ENCODE peak calls at places on chromosomes 4 and X, in ten cellular contexts. Y is heart left ventricle; Z is fibroblast of lung; W is bronchial epithelial cell; L is A549; U is CD4-positive, CD25-positive, alpha-beta regulatory T cell; I is GM23338; A is skeletal muscle cell; X is sigmoid colon; T is ovary. F is an unnamed sample.

GRCh38 chr4:89111833-89112563 is 665 bp downstream of the TIGD2 start:
- DNase-seq in Y (no peak), Z (peak; percentile 88), W (peak; percentile 99), L (peak; percentile 25), U (no peak), I (peak; percentile 48), A (peak; percentile 96), X (no peak), T (no peak), F (no peak)

GRCh38 chrX:14235004-14235403 is 205.3 kb upstream of the GEMIN8 start:
- DNase-seq in Y (no peak), Z (no peak), W (peak; percentile 14), L (no peak), U (no peak), I (peak; percentile 7), A (no peak), X (no peak), T (no peak), F (no peak)

GRCh38 chr4:72209600-72209999 is 177.8 kb downstream of the NPFFR2 start:
- DNase-seq in Y (no peak), Z (no peak), W (peak; percentile 92), L (no peak), U (no peak), I (no peak), A (no peak), X (no peak), T (no peak), F (no peak)

GRCh38 chr4:7462509-7462971 is 27.8 kb upstream of the PSAPL1 start:
- DNase-seq in Y (peak; percentile 45), Z (peak; percentile 37), W (peak; percentile 10), L (peak; percentile 17), U (no peak), I (peak; percentile 51), A (no peak), X (no peak), T (peak; percentile 73), F (peak; percentile 4)

GRCh38 chr4:181957088-181957487 is 286.1 kb upstream of the TENM3 start:
- DNase-seq in Y (no peak), Z (peak; percentile 97), W (peak; percentile 17), L (no peak), U (no peak), I (no peak), A (peak; percentile 88), X (no peak), T (no peak), F (no peak)

GRCh38 chr4:140019619-140020367 is 134.2 kb downstream of the MAML3 start:
- DNase-seq in Y (no peak), Z (no peak), W (no peak), L (no peak), U (no peak), I (no peak), A (no peak), X (no peak), T (no peak), F (no peak)

GRCh38 chr4:38060829-38061431 is 100.7 kb downstream of the PTTG2 start:
- DNase-seq in Y (no peak), Z (peak; percentile 64), W (no peak), L (no peak), U (no peak), I (no peak), A (no peak), X (no peak), T (no peak), F (no peak)

GRCh38 chrX:81890476-81890875 is 688.6 kb downstream of the SH3BGRL start:
- DNase-seq in Y (no peak), Z (no peak), W (no peak), L (no peak), U (no peak), I (no peak), A (no peak), X (no peak), T (no peak), F (no peak)

GRCh38 chr4:30941641-30942040 is 221.5 kb downstream of the PCDH7 start:
- DNase-seq in Y (no peak), Z (no peak), W (no peak), L (no peak), U (no peak), I (no peak), A (no peak), X (no peak), T (no peak), F (no peak)

GRCh38 chr4:76677571-76678326 is 220.2 kb downstream of the SOWAHB start:
- DNase-seq in Y (no peak), Z (no peak), W (peak; percentile 52), L (no peak), U (no peak), I (no peak), A (no peak), X (no peak), T (no peak), F (no peak)

DNA sequence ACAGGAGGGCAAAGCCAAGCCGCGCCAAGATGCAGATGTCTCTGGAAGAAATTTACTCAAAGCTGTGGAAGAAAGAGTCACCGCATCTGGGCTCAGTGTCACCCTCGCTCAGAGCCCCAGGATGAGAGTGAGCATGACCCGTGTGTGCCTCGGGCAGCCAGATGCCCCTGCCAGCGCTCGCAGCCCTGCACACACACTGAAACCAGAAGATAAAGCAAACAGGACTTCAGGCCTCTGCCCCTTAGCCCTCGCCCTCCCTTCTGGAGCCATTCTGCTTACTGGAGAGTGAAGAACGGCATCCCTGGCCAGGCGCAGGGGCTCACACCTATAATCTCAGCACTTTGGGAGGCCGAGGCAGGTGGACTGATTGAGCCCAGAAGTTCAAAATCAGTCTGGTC is 103.0 kb downstream of the IRF2 start:
- DNase-seq in Y (no peak), Z (no peak), W (no peak), L (no peak), U (no peak), I (no peak), A (no peak), X (no peak), T (no peak), F (no peak)
- H3K4me3 ChIP-seq in Y (no peak overlapping the region), Z (no peak overlapping the region), W (no peak overlapping the region), L (no peak overlapping the region), U (no peak overlapping the region), I (no peak overlapping the region), A (no peak overlapping the region), X (no peak overlapping the region), T (no peak overlapping the region), F (no peak overlapping the region)

GRCh38 chrX:63751481-63751880 is 33.5 kb downstream of the ARHGEF9 start:
- DNase-seq in Y (no peak), Z (no peak), W (peak; percentile 7), L (no peak), U (no peak), I (no peak), A (no peak), X (no peak), T (no peak), F (no peak)
- H3K4me3 ChIP-seq in Y (no peak overlapping the region), Z (no peak overlapping the region), W (no peak overlapping the region), L (no peak overlapping the region), U (no peak overlapping the region), I (no peak overlapping the region), A (no peak overlapping the region), X (no peak overlapping the region), T (no peak overlapping the region), F (no peak overlapping the region)

GRCh38 chrX:118211891-118212816 is 95.5 kb upstream of the KLHL13 start:
- DNase-seq in Y (no peak), Z (no peak), W (no peak), L (no peak), U (no peak), I (no peak), A (no peak), X (no peak), T (no peak), F (peak; percentile 57)
- H3K4me3 ChIP-seq in Y (no peak overlapping the region), Z (no peak overlapping the region), W (no peak overlapping the region), L (no peak overlapping the region), U (no peak overlapping the region), I (no peak overlapping the region), A (no peak overlapping the region), X (no peak overlapping the region), T (no peak overlapping the region), F (peak overlapping the region; percentile 53)

DNA sequence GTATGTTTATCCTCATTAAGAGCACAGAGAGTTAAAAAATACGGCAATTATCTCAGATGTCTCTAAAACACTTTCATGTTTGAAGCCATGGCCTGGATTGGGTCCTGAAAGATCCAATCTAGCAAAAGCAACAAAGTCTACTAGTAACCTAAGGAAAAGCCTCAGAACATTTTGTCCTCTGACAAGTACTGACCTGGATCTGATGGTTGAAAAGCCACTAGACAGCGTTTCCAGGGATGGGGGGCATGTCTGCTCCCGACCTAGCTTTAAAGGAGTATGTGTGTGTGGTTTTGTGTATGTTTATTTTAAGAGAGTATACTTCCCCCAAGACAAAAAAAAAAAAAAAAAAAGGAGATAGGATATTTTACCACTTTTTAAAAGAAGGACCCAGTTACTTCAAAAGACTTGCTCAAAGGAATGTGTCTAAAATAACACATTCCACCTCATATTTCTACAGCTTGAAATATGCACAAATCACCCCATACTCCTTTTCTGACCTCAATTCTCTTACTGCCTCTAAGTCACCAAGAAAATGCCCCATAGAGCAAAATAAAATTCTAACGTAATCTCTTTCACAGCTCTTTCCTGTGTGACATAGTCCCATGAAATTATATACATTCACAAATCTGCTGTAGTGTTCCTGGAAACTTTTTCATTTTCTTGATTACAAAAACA is 189.0 kb upstream of the TTC29 start:
- DNase-seq in Y (no peak), Z (peak; percentile 25), W (peak; percentile 18), L (no peak), U (no peak), I (no peak), A (no peak), X (no peak), T (no peak), F (no peak)
- H3K4me3 ChIP-seq in Y (no peak overlapping the region), Z (no peak overlapping the region), W (no peak overlapping the region), L (no peak overlapping the region), U (no peak overlapping the region), I (no peak overlapping the region), A (no peak overlapping the region), X (no peak overlapping the region), T (no peak overlapping the region), F (no peak overlapping the region)

GRCh38 chr4:143699331-143700059 is 980 bp downstream of the FREM3 start:
- DNase-seq in Y (no peak), Z (no peak), W (no peak), L (no peak), U (no peak), I (peak; percentile 41), A (no peak), X (no peak), T (no peak), F (no peak)
- H3K4me3 ChIP-seq in Y (peak overlapping the region; percentile 51), Z (no peak overlapping the region), W (no peak overlapping the region), L (no peak overlapping the region), U (no peak overlapping the region), I (peak overlapping the region; percentile 77), A (no peak overlapping the region), X (peak overlapping the region; percentile 46), T (no peak overlapping the region), F (no peak overlapping the region)

F was measured in OCI-LY7.